ENCODE peak calls at places on chromosomes 1 and 21, in seven cellular contexts. One of them, this sample, is unnamed.

GRCh38 chr1:56967900-56968832 is 2.4 kb upstream of the C8B start:
- DNase-seq in ovary: no peak
- DNase-seq in activated CD4-positive, alpha-beta T cell treated with anti-CD3 and anti-CD28 coated beads, Interleukin-2, amount 50 U/mL, for 24 hours: no peak
- DNase-seq in stimulated activated CD8-positive, alpha-beta memory T cell treated with anti-CD3 and anti-CD28 coated beads, Interleukin-2, amount 100 ng/mL, for 1 hour: no peak
- DNase-seq in GM12864: no peak
- DNase-seq in HFF-Myc: no peak
- DNase-seq in fibroblast of the conjunctiva: no peak
- DNase-seq in this sample: no peak

GRCh38 chr1:94125551-94126514 is 4.9 kb upstream of the ABCA4 start:
- DNase-seq in ovary: no peak
- DNase-seq in activated CD4-positive, alpha-beta T cell treated with anti-CD3 and anti-CD28 coated beads, Interleukin-2, amount 50 U/mL, for 24 hours: no peak
- DNase-seq in stimulated activated CD8-positive, alpha-beta memory T cell treated with anti-CD3 and anti-CD28 coated beads, Interleukin-2, amount 100 ng/mL, for 1 hour: no peak
- DNase-seq in GM12864: no peak
- DNase-seq in HFF-Myc: no peak
- DNase-seq in fibroblast of the conjunctiva: no peak
- DNase-seq in this sample: no peak

GRCh38 chr1:58818075-58818474 is 34.2 kb upstream of the JUN start:
- DNase-seq in ovary: no peak
- DNase-seq in activated CD4-positive, alpha-beta T cell treated with anti-CD3 and anti-CD28 coated beads, Interleukin-2, amount 50 U/mL, for 24 hours: no peak
- DNase-seq in stimulated activated CD8-positive, alpha-beta memory T cell treated with anti-CD3 and anti-CD28 coated beads, Interleukin-2, amount 100 ng/mL, for 1 hour: no peak
- DNase-seq in GM12864: no peak
- DNase-seq in HFF-Myc: peak
- DNase-seq in fibroblast of the conjunctiva: peak
- DNase-seq in this sample: no peak

GRCh38 chr1:41380979-41381690 is 19.9 kb downstream of the FOXO6 start:
- DNase-seq in ovary: peak
- DNase-seq in activated CD4-positive, alpha-beta T cell treated with anti-CD3 and anti-CD28 coated beads, Interleukin-2, amount 50 U/mL, for 24 hours: no peak
- DNase-seq in stimulated activated CD8-positive, alpha-beta memory T cell treated with anti-CD3 and anti-CD28 coated beads, Interleukin-2, amount 100 ng/mL, for 1 hour: no peak
- DNase-seq in GM12864: no peak
- DNase-seq in HFF-Myc: no peak
- DNase-seq in fibroblast of the conjunctiva: no peak
- DNase-seq in this sample: no peak

GRCh38 chr1:39609618-39610331 is 29.7 kb downstream of the HEYL start:
- DNase-seq in ovary: peak
- DNase-seq in activated CD4-positive, alpha-beta T cell treated with anti-CD3 and anti-CD28 coated beads, Interleukin-2, amount 50 U/mL, for 24 hours: peak
- DNase-seq in stimulated activated CD8-positive, alpha-beta memory T cell treated with anti-CD3 and anti-CD28 coated beads, Interleukin-2, amount 100 ng/mL, for 1 hour: peak
- DNase-seq in GM12864: no peak
- DNase-seq in HFF-Myc: no peak
- DNase-seq in fibroblast of the conjunctiva: peak
- DNase-seq in this sample: no peak

GRCh38 chr1:54001620-54002019 is 16.4 kb downstream of the LDLRAD1 start:
- DNase-seq in ovary: no peak
- DNase-seq in activated CD4-positive, alpha-beta T cell treated with anti-CD3 and anti-CD28 coated beads, Interleukin-2, amount 50 U/mL, for 24 hours: no peak
- DNase-seq in stimulated activated CD8-positive, alpha-beta memory T cell treated with anti-CD3 and anti-CD28 coated beads, Interleukin-2, amount 100 ng/mL, for 1 hour: no peak
- DNase-seq in GM12864: no peak
- DNase-seq in HFF-Myc: no peak
- DNase-seq in fibroblast of the conjunctiva: no peak
- DNase-seq in this sample: no peak

GRCh38 chr1:201274616-201275265 is 8.6 kb upstream of the PKP1 start:
- DNase-seq in ovary: no peak
- DNase-seq in activated CD4-positive, alpha-beta T cell treated with anti-CD3 and anti-CD28 coated beads, Interleukin-2, amount 50 U/mL, for 24 hours: no peak
- DNase-seq in stimulated activated CD8-positive, alpha-beta memory T cell treated with anti-CD3 and anti-CD28 coated beads, Interleukin-2, amount 100 ng/mL, for 1 hour: no peak
- DNase-seq in GM12864: no peak
- DNase-seq in HFF-Myc: no peak
- DNase-seq in fibroblast of the conjunctiva: no peak
- DNase-seq in this sample: no peak

GRCh38 chr21:34200288-34200905 is 127.0 kb downstream of the MRPS6 start:
- DNase-seq in ovary: no peak
- DNase-seq in activated CD4-positive, alpha-beta T cell treated with anti-CD3 and anti-CD28 coated beads, Interleukin-2, amount 50 U/mL, for 24 hours: no peak
- DNase-seq in stimulated activated CD8-positive, alpha-beta memory T cell treated with anti-CD3 and anti-CD28 coated beads, Interleukin-2, amount 100 ng/mL, for 1 hour: no peak
- DNase-seq in GM12864: no peak
- DNase-seq in HFF-Myc: no peak
- DNase-seq in fibroblast of the conjunctiva: no peak
- DNase-seq in this sample: no peak

GRCh38 chr1:68542586-68542985 is 45.7 kb upstream of the DEPDC1 start:
- DNase-seq in ovary: no peak
- DNase-seq in activated CD4-positive, alpha-beta T cell treated with anti-CD3 and anti-CD28 coated beads, Interleukin-2, amount 50 U/mL, for 24 hours: no peak
- DNase-seq in stimulated activated CD8-positive, alpha-beta memory T cell treated with anti-CD3 and anti-CD28 coated beads, Interleukin-2, amount 100 ng/mL, for 1 hour: no peak
- DNase-seq in GM12864: no peak
- DNase-seq in HFF-Myc: no peak
- DNase-seq in fibroblast of the conjunctiva: no peak
- DNase-seq in this sample: no peak

GRCh38 chr1:78607334-78607927 is 12.8 kb upstream of the IFI44L start:
- DNase-seq in ovary: no peak
- DNase-seq in activated CD4-positive, alpha-beta T cell treated with anti-CD3 and anti-CD28 coated beads, Interleukin-2, amount 50 U/mL, for 24 hours: no peak
- DNase-seq in stimulated activated CD8-positive, alpha-beta memory T cell treated with anti-CD3 and anti-CD28 coated beads, Interleukin-2, amount 100 ng/mL, for 1 hour: no peak
- DNase-seq in GM12864: no peak
- DNase-seq in HFF-Myc: peak
- DNase-seq in fibroblast of the conjunctiva: peak
- DNase-seq in this sample: no peak

GRCh38 chr1:114558548-114558947 is 22.9 kb downstream of the BCAS2 start:
- DNase-seq in ovary: no peak
- DNase-seq in activated CD4-positive, alpha-beta T cell treated with anti-CD3 and anti-CD28 coated beads, Interleukin-2, amount 50 U/mL, for 24 hours: no peak
- DNase-seq in stimulated activated CD8-positive, alpha-beta memory T cell treated with anti-CD3 and anti-CD28 coated beads, Interleukin-2, amount 100 ng/mL, for 1 hour: no peak
- DNase-seq in GM12864: no peak
- DNase-seq in HFF-Myc: no peak
- DNase-seq in fibroblast of the conjunctiva: no peak
- DNase-seq in this sample: no peak

GRCh38 chr21:46457801-46458314 is 833 bp upstream of the DIP2A start:
- DNase-seq in ovary: peak
- DNase-seq in activated CD4-positive, alpha-beta T cell treated with anti-CD3 and anti-CD28 coated beads, Interleukin-2, amount 50 U/mL, for 24 hours: no peak
- DNase-seq in stimulated activated CD8-positive, alpha-beta memory T cell treated with anti-CD3 and anti-CD28 coated beads, Interleukin-2, amount 100 ng/mL, for 1 hour: no peak
- DNase-seq in GM12864: peak
- DNase-seq in HFF-Myc: no peak
- DNase-seq in fibroblast of the conjunctiva: no peak
- DNase-seq in this sample: no peak

GRCh38 chr1:112956503-112957132 is 622 bp upstream of the SLC16A1 start:
- DNase-seq in ovary: no peak
- DNase-seq in activated CD4-positive, alpha-beta T cell treated with anti-CD3 and anti-CD28 coated beads, Interleukin-2, amount 50 U/mL, for 24 hours: peak
- DNase-seq in stimulated activated CD8-positive, alpha-beta memory T cell treated with anti-CD3 and anti-CD28 coated beads, Interleukin-2, amount 100 ng/mL, for 1 hour: no peak
- DNase-seq in GM12864: no peak
- DNase-seq in HFF-Myc: no peak
- DNase-seq in fibroblast of the conjunctiva: no peak
- DNase-seq in this sample: no peak

GRCh38 chr1:156119503-156120209 is 5.1 kb downstream of the LMNA start:
- DNase-seq in ovary: no peak
- DNase-seq in activated CD4-positive, alpha-beta T cell treated with anti-CD3 and anti-CD28 coated beads, Interleukin-2, amount 50 U/mL, for 24 hours: no peak
- DNase-seq in stimulated activated CD8-positive, alpha-beta memory T cell treated with anti-CD3 and anti-CD28 coated beads, Interleukin-2, amount 100 ng/mL, for 1 hour: no peak
- DNase-seq in GM12864: no peak
- DNase-seq in HFF-Myc: no peak
- DNase-seq in fibroblast of the conjunctiva: no peak
- DNase-seq in this sample: peak

GRCh38 chr1:43937179-43937865 is 3.7 kb downstream of the ARTN start:
- DNase-seq in ovary: no peak
- DNase-seq in activated CD4-positive, alpha-beta T cell treated with anti-CD3 and anti-CD28 coated beads, Interleukin-2, amount 50 U/mL, for 24 hours: no peak
- DNase-seq in stimulated activated CD8-positive, alpha-beta memory T cell treated with anti-CD3 and anti-CD28 coated beads, Interleukin-2, amount 100 ng/mL, for 1 hour: no peak
- DNase-seq in GM12864: no peak
- DNase-seq in HFF-Myc: no peak
- DNase-seq in fibroblast of the conjunctiva: no peak
- DNase-seq in this sample: no peak

GRCh38 chr1:231667883-231668506 is 41.4 kb downstream of the DISC1 start:
- DNase-seq in ovary: no peak
- DNase-seq in activated CD4-positive, alpha-beta T cell treated with anti-CD3 and anti-CD28 coated beads, Interleukin-2, amount 50 U/mL, for 24 hours: no peak
- DNase-seq in stimulated activated CD8-positive, alpha-beta memory T cell treated with anti-CD3 and anti-CD28 coated beads, Interleukin-2, amount 100 ng/mL, for 1 hour: no peak
- DNase-seq in GM12864: no peak
- DNase-seq in HFF-Myc: no peak
- DNase-seq in fibroblast of the conjunctiva: no peak
- DNase-seq in this sample: no peak

GRCh38 chr1:75996196-75996595 is 64.0 kb upstream of the ASB17 start:
- DNase-seq in ovary: no peak
- DNase-seq in activated CD4-positive, alpha-beta T cell treated with anti-CD3 and anti-CD28 coated beads, Interleukin-2, amount 50 U/mL, for 24 hours: no peak
- DNase-seq in stimulated activated CD8-positive, alpha-beta memory T cell treated with anti-CD3 and anti-CD28 coated beads, Interleukin-2, amount 100 ng/mL, for 1 hour: no peak
- DNase-seq in GM12864: no peak
- DNase-seq in HFF-Myc: no peak
- DNase-seq in fibroblast of the conjunctiva: no peak
- DNase-seq in this sample: no peak

GRCh38 chr1:81179239-81179638 is 621.5 kb upstream of the ADGRL2 start:
- DNase-seq in ovary: no peak
- DNase-seq in activated CD4-positive, alpha-beta T cell treated with anti-CD3 and anti-CD28 coated beads, Interleukin-2, amount 50 U/mL, for 24 hours: no peak
- DNase-seq in stimulated activated CD8-positive, alpha-beta memory T cell treated with anti-CD3 and anti-CD28 coated beads, Interleukin-2, amount 100 ng/mL, for 1 hour: no peak
- DNase-seq in GM12864: no peak
- DNase-seq in HFF-Myc: peak
- DNase-seq in fibroblast of the conjunctiva: peak
- DNase-seq in this sample: no peak

This sample was measured in SIG-M5.